ENCODE peak calls at places on chromosomes 2 and 18, in ten cellular contexts. I is T follicular helper cell; L is stimulated activated CD4-positive, alpha-beta T cell treated with anti-CD3 and anti-CD28 coated beads, Interleukin-4, amount 100 ng/mL, for 4 hours; T is NCI-H187; A is activated CD4-positive, alpha-beta T cell treated with anti-CD3 and anti-CD28 coated beads for 24 hours; U is neural crest cell; B is Daoy; M is astrocyte; Z is NCI-H2081; P is neural progenitor cell. D is an unnamed sample.

GRCh38 chr2:64862623-64863022 is 126.6 kb upstream of the SLC1A4 start:
- DNase-seq in M (no peak), B (peak), I (no peak), L (no peak), Z (no peak), T (no peak), U (no peak), P (no peak), A (no peak), D (no peak)

GRCh38 chr2:225177098-225177497 is 134.8 kb upstream of the DOCK10 start:
- DNase-seq in L (no peak), M (peak), I (no peak), T (no peak), A (no peak), B (peak), U (no peak), P (no peak), Z (no peak), D (no peak)

GRCh38 chr2:119252186-119253113 is 28.8 kb downstream of the STEAP3 start:
- DNase-seq in T (no peak), A (no peak), M (peak), U (no peak), P (no peak), B (peak), I (no peak), L (no peak), Z (no peak), D (no peak)

GRCh38 chr18:79166702-79167101 is 97.5 kb downstream of the ATP9B start:
- DNase-seq in I (no peak), Z (no peak), P (no peak), A (no peak), M (no peak), L (no peak), T (no peak), B (no peak), U (no peak), D (peak)

GRCh38 chr2:225002039-225002655 is 40.1 kb downstream of the DOCK10 start:
- DNase-seq in U (peak), T (no peak), Z (peak), M (peak), B (peak), I (peak), A (peak), L (peak), P (peak), D (peak)

GRCh38 chr2:19630921-19631320 is 270.9 kb downstream of the TTC32 start:
- DNase-seq in U (no peak), I (no peak), T (no peak), M (no peak), Z (no peak), L (no peak), B (no peak), P (no peak), A (no peak), D (no peak)

GRCh38 chr2:175955168-175955567 is 46.9 kb downstream of the LNPK start:
- DNase-seq in M (no peak), I (no peak), T (no peak), Z (no peak), L (no peak), U (no peak), P (no peak), B (no peak), A (no peak), D (no peak)

GRCh38 chr2:28153851-28154250 is 238.8 kb upstream of the FOSL2 start:
- DNase-seq in U (no peak), T (no peak), L (no peak), I (no peak), A (no peak), Z (no peak), M (no peak), P (no peak), B (no peak), D (no peak)

GRCh38 chr2:238573065-238573778 is 146.5 kb downstream of the ASB1 start:
- DNase-seq in L (no peak), Z (no peak), A (no peak), B (peak), I (no peak), U (no peak), P (peak), T (no peak), M (no peak), D (no peak)

GRCh38 chr18:55402731-55403405 is 185.1 kb downstream of the TCF4 start:
- DNase-seq in L (no peak), T (no peak), B (no peak), M (peak), A (no peak), P (no peak), Z (peak), I (no peak), U (no peak), D (peak)